ENCODE peak calls at places on chromosomes 16 and 17, in seven cellular contexts. Y is mucosa of descending colon, X is coronary artery, Q is neural crest cell, I is Caco-2, Z is left ventricle myocardium inferior, E is PC-3. K is an unnamed sample.

GRCh38 chr17:60390881-60391418 is 983 bp downstream of the USP32 start:
- DNase-seq in I (no peak), Q (peak; percentile 6), E (peak; percentile 47), Y (no peak), X (no peak), Z (no peak), K (peak; percentile 42)

GRCh38 chr17:4170639-4171280 is 27.8 kb downstream of the CYB5D2 start:
- DNase-seq in I (no peak), Y (no peak), E (no peak), Z (no peak), X (no peak), Q (no peak), K (no peak)

GRCh38 chr17:35540589-35541404 is 3.3 kb upstream of the SLFN12L start:
- DNase-seq in Y (peak; percentile 63), E (peak; percentile 6), Q (no peak), X (no peak), I (no peak), Z (peak; percentile 31), K (peak; percentile 71)

GRCh38 chr16:85046472-85046916 is 18.9 kb downstream of the KIAA0513 start:
- DNase-seq in Z (no peak), I (no peak), X (no peak), Y (no peak), Q (no peak), E (no peak), K (no peak)

GRCh38 chr17:1002412-1002753 is 5.5 kb downstream of the TIMM22 start:
- DNase-seq in I (no peak), X (peak; percentile 77), Z (no peak), E (no peak), Q (no peak), Y (no peak), K (no peak)

GRCh38 chr17:37592291-37592690 is 16.9 kb downstream of the SYNRG start:
- DNase-seq in Z (no peak), X (no peak), Y (no peak), Q (no peak), E (no peak), I (no peak), K (no peak)

GRCh38 chr17:72646176-72646575 is 446.3 kb downstream of the SLC39A11 start:
- DNase-seq in X (no peak), E (peak; percentile 74), I (no peak), Y (no peak), Q (no peak), Z (no peak), K (no peak)

GRCh38 chr17:79942591-79943353 is 92.9 kb downstream of the TBC1D16 start:
- DNase-seq in Z (peak; percentile 17), X (peak; percentile 64), Y (peak; percentile 62), E (no peak), I (peak; percentile 23), Q (no peak), K (peak; percentile 71)

GRCh38 chr16:23836078-23836403 is 258 bp downstream of the PRKCB start:
- DNase-seq in Z (no peak), Q (no peak), E (no peak), I (no peak), Y (no peak), X (no peak), K (no peak)

GRCh38 chr17:77185137-77185536 is 44.4 kb downstream of the SEC14L1 start:
- DNase-seq in Y (no peak), Z (no peak), E (peak; percentile 15), Q (no peak), X (no peak), I (no peak), K (no peak)

GRCh38 chr17:61405047-61405685 is 5.5 kb downstream of the TBX2 start:
- DNase-seq in Z (no peak), I (no peak), E (no peak), Q (no peak), Y (peak; percentile 45), X (peak; percentile 72), K (no peak)

GRCh38 chr16:1871974-1872635 is at the start of gene MEIOB:
- DNase-seq in I (no peak), E (no peak), X (no peak), Z (no peak), Q (peak; percentile 26), Y (no peak), K (peak; percentile 53)

GRCh38 chr17:67879662-67880061 is 54.4 kb downstream of the BPTF start:
- DNase-seq in I (no peak), Y (no peak), E (no peak), Q (no peak), X (no peak), Z (no peak), K (no peak)

GRCh38 chr16:68644303-68644702 is 807 bp upstream of the CDH3 start:
- DNase-seq in Z (no peak), I (no peak), E (no peak), Q (no peak), Y (no peak), X (no peak), K (no peak)

GRCh38 chr17:1229354-1229890 is 40.8 kb upstream of the BHLHA9 start:
- DNase-seq in Y (peak; percentile 90), Z (peak; percentile 73), X (no peak), E (no peak), Q (no peak), I (peak; percentile 59), K (peak; percentile 50)

GRCh38 chr17:20952183-20952582 is 90.6 kb downstream of the USP22 start:
- DNase-seq in X (no peak), Q (no peak), Z (no peak), Y (no peak), I (no peak), E (peak; percentile 66), K (no peak)

GRCh38 chr17:4450710-4451316 is 17.1 kb downstream of the SPNS3 start:
- DNase-seq in Y (peak; percentile 26), Q (no peak), I (no peak), Z (no peak), E (no peak), X (no peak), K (no peak)

GRCh38 chr16:83900611-83901010 is 1.7 kb downstream of the MLYCD start:
- DNase-seq in Q (no peak), Z (no peak), I (no peak), Y (no peak), X (no peak), E (no peak), K (no peak)

GRCh38 chr16:83899978-83900377 is 1.1 kb downstream of the MLYCD start:
- DNase-seq in E (no peak), Z (no peak), Q (no peak), X (no peak), I (no peak), Y (no peak), K (no peak)

GRCh38 chr16:83901101-83901500 is 2.2 kb downstream of the MLYCD start:
- DNase-seq in Q (no peak), X (no peak), I (no peak), Z (no peak), E (no peak), Y (no peak), K (no peak)

GRCh38 chr16:83898463-83899271 is at the start of gene MLYCD:
- DNase-seq in Y (peak; percentile 90), Q (peak; percentile 66), I (peak; percentile 94), E (peak; percentile 67), Z (peak; percentile 89), X (peak; percentile 93), K (peak; percentile 63)

DNA sequence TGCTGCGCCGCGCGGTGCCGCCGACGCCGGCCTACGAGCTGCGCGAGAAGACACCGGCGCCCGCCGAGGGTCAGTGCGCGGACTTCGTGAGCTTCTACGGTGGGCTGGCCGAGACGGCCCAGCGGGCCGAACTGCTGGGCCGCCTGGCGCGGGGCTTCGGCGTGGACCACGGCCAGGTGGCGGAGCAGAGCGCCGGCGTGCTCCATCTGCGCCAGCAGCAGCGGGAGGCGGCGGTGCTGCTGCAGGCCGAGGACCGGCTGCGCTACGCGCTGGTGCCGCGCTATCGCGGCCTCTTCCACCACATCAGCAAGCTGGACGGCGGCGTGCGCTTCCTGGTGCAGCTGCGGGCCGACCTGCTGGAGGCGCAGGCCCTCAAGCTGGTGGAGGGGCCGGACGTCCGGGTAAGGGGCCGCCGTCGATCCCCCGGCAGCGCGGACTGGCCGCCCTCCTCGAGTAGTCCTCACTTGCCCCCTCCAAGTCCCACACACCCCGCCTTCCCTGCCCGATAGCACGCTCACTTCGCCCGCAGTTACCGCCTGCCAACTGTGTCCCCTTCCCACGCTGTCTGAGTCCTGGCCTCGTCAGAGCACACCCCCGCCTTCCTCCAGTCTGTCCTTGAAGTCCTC is 470 bp downstream of the MLYCD start:
- DNase-seq in Y (peak; percentile 78), E (peak; percentile 21), Z (peak; percentile 49), I (peak; percentile 62), X (peak; percentile 80), Q (peak; percentile 32), K (peak; percentile 68)
- TF ChIP-seq CTCF in Y (no peak), E (no peak), Z (no peak), I (no peak), X (no peak), Q (no peak), K (no peak)

GRCh38 chr16:72890587-72890986 is 157.3 kb downstream of the ZFHX3 start:
- DNase-seq in Q (no peak), Y (no peak), I (no peak), X (no peak), Z (no peak), E (no peak), K (no peak)
- TF ChIP-seq CTCF in Q (no peak), Y (no peak), I (no peak), X (no peak), Z (no peak), E (no peak), K (no peak)

DNA sequence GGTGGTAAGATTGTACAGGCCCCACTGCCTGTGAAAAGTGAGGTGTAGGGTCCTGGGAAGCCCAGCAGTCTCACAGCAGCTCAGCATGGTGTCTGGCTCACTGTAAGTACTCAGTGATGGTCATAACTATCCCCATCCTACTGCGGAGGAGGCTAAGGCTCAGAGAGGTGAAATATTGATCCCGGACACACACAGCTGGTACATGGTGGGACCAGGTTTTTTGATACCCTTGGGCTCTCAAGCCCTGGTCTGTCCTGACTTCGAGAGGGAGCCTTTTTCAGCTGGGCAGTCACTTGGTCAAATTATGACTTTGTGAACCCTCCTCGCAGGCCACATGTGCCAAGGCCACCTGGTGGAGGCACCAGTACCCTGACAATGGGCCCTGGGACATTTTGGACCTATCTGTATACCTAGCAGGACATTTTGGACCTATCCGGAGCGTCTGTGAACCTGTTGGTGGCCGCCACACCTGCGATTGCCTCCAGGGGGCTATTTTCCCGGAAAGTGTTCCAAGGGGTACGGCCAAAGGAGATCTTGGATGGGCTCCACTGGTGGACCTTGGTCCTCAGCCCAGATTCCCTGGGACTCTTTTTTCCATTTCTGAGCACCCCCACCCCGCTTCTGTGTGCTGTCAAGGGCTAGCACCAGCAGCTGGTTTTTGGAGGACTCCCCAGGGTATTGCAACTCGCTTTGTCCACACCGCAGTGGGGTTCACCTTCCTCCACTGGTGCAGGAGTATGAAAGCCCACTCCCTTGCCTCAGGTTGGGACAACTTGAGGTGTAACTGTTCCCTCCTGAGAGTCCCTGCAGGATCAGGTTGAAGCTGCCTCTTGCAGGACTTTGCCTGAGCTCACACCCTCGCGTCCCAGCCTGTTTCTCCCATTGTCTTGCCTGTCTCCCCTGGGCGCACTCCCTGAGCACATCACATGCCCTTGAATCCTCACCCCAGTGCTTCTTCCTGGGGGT is 83.6 kb upstream of the NKD1 start:
- DNase-seq in E (no peak), X (no peak), Y (no peak), I (peak; percentile 48), Z (no peak), Q (no peak), K (no peak)
- TF ChIP-seq CTCF in E (no peak), X (no peak), Y (no peak), I (peak; percentile 36), Z (no peak), Q (peak; percentile 48), K (no peak)

DNA sequence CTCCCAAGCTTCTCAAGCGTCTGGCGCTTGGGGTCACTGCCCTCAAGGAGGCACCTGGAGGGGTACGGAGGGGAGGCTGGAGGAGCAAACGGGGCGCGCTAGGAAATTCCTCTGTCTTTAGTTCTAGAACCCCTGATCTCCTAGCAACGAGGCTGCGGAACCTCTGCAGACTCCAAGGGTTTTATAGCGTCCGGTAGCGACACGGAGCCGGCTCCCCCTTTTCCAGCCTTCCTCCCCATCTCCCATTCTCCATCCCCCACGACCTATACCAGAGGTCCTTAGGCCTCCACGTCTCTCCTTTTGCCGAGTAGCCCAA is 601 bp upstream of the CDIPT start:
- DNase-seq in X (no peak), Z (no peak), Y (no peak), Q (no peak), E (no peak), I (no peak), K (no peak)
- TF ChIP-seq CTCF in X (peak; percentile 1), Z (no peak), Y (no peak), Q (no peak), E (peak; percentile 11), I (no peak), K (peak; percentile 20)

K was measured in activated CD8-positive, alpha-beta T cell treated with anti-CD3 and anti-CD28 coated beads for 36 hours.